ENCODE peak calls at places on chromosome 1, in ten cellular contexts. One of them, this sample, is unnamed.

GRCh38 chr1:171257207-171258052 is 9.1 kb downstream of the FMO1 start:
- DNase-seq in pancreas: peak
- DNase-seq in OCI-LY7: no peak
- DNase-seq in PC-9: no peak
- DNase-seq in heart right ventricle: no peak
- DNase-seq in neural progenitor cell: no peak
- DNase-seq in endothelial cell: no peak
- DNase-seq in lower leg skin: peak
- DNase-seq in GM13976: no peak
- DNase-seq in NB4: no peak
- DNase-seq in this sample: no peak

GRCh38 chr1:29964718-29965533 is 728.6 kb downstream of the PTPRU start:
- DNase-seq in PC-9: no peak
- DNase-seq in pancreas: no peak
- DNase-seq in lower leg skin: peak
- DNase-seq in OCI-LY7: no peak
- DNase-seq in NB4: no peak
- DNase-seq in GM13976: no peak
- DNase-seq in neural progenitor cell: no peak
- DNase-seq in endothelial cell: no peak
- DNase-seq in heart right ventricle: no peak
- DNase-seq in this sample: no peak

GRCh38 chr1:245871881-245872280 is 635.2 kb downstream of the SMYD3 start:
- DNase-seq in PC-9: no peak
- DNase-seq in GM13976: no peak
- DNase-seq in NB4: no peak
- DNase-seq in lower leg skin: no peak
- DNase-seq in OCI-LY7: no peak
- DNase-seq in heart right ventricle: no peak
- DNase-seq in endothelial cell: no peak
- DNase-seq in neural progenitor cell: no peak
- DNase-seq in pancreas: no peak
- DNase-seq in this sample: no peak

GRCh38 chr1:5596651-5597050 is 395.6 kb downstream of the NPHP4 start:
- DNase-seq in OCI-LY7: no peak
- DNase-seq in endothelial cell: no peak
- DNase-seq in NB4: no peak
- DNase-seq in PC-9: no peak
- DNase-seq in heart right ventricle: no peak
- DNase-seq in GM13976: no peak
- DNase-seq in pancreas: no peak
- DNase-seq in neural progenitor cell: no peak
- DNase-seq in lower leg skin: peak
- DNase-seq in this sample: no peak

GRCh38 chr1:40704817-40705733 is 13.6 kb downstream of the NFYC start:
- DNase-seq in lower leg skin: no peak
- DNase-seq in pancreas: no peak
- DNase-seq in neural progenitor cell: no peak
- DNase-seq in OCI-LY7: no peak
- DNase-seq in PC-9: no peak
- DNase-seq in GM13976: no peak
- DNase-seq in NB4: no peak
- DNase-seq in heart right ventricle: no peak
- DNase-seq in endothelial cell: no peak
- DNase-seq in this sample: no peak

GRCh38 chr1:59076612-59077011 is 220.3 kb upstream of the FGGY start:
- DNase-seq in heart right ventricle: no peak
- DNase-seq in endothelial cell: no peak
- DNase-seq in PC-9: no peak
- DNase-seq in lower leg skin: no peak
- DNase-seq in neural progenitor cell: no peak
- DNase-seq in pancreas: no peak
- DNase-seq in OCI-LY7: peak
- DNase-seq in NB4: peak
- DNase-seq in GM13976: no peak
- DNase-seq in this sample: no peak

GRCh38 chr1:241531195-241532172 is 694 bp upstream of the KMO start:
- DNase-seq in lower leg skin: no peak
- DNase-seq in GM13976: no peak
- DNase-seq in pancreas: no peak
- DNase-seq in PC-9: peak
- DNase-seq in heart right ventricle: no peak
- DNase-seq in NB4: peak
- DNase-seq in neural progenitor cell: peak
- DNase-seq in OCI-LY7: peak
- DNase-seq in endothelial cell: no peak
- DNase-seq in this sample: no peak

GRCh38 chr1:212518188-212518951 is 85.7 kb downstream of the NENF start:
- DNase-seq in endothelial cell: no peak
- DNase-seq in heart right ventricle: peak
- DNase-seq in lower leg skin: peak
- DNase-seq in pancreas: peak
- DNase-seq in PC-9: peak
- DNase-seq in neural progenitor cell: no peak
- DNase-seq in GM13976: no peak
- DNase-seq in OCI-LY7: no peak
- DNase-seq in NB4: no peak
- DNase-seq in this sample: no peak

GRCh38 chr1:222894331-222894730 is 79.5 kb downstream of the DISP1 start:
- DNase-seq in lower leg skin: no peak
- DNase-seq in PC-9: no peak
- DNase-seq in OCI-LY7: no peak
- DNase-seq in pancreas: no peak
- DNase-seq in endothelial cell: no peak
- DNase-seq in heart right ventricle: no peak
- DNase-seq in GM13976: no peak
- DNase-seq in NB4: no peak
- DNase-seq in neural progenitor cell: no peak
- DNase-seq in this sample: no peak

GRCh38 chr1:79811173-79811572 is 804.6 kb upstream of the ADGRL4 start:
- DNase-seq in pancreas: no peak
- DNase-seq in endothelial cell: no peak
- DNase-seq in heart right ventricle: no peak
- DNase-seq in PC-9: peak
- DNase-seq in OCI-LY7: no peak
- DNase-seq in lower leg skin: no peak
- DNase-seq in neural progenitor cell: no peak
- DNase-seq in GM13976: no peak
- DNase-seq in NB4: no peak
- DNase-seq in this sample: no peak

GRCh38 chr1:223133301-223133823 is 9.7 kb downstream of the TLR5 start:
- DNase-seq in PC-9: no peak
- DNase-seq in NB4: no peak
- DNase-seq in endothelial cell: no peak
- DNase-seq in lower leg skin: peak
- DNase-seq in neural progenitor cell: no peak
- DNase-seq in OCI-LY7: no peak
- DNase-seq in heart right ventricle: no peak
- DNase-seq in pancreas: no peak
- DNase-seq in GM13976: no peak
- DNase-seq in this sample: no peak

GRCh38 chr1:178038372-178038771 is 55.5 kb upstream of the RASAL2 start:
- DNase-seq in endothelial cell: no peak
- DNase-seq in pancreas: peak
- DNase-seq in NB4: no peak
- DNase-seq in neural progenitor cell: no peak
- DNase-seq in heart right ventricle: no peak
- DNase-seq in GM13976: no peak
- DNase-seq in OCI-LY7: no peak
- DNase-seq in PC-9: no peak
- DNase-seq in lower leg skin: no peak
- DNase-seq in this sample: no peak

GRCh38 chr1:240820816-240821215 is 208.9 kb upstream of the GREM2 start:
- DNase-seq in OCI-LY7: no peak
- DNase-seq in heart right ventricle: no peak
- DNase-seq in NB4: no peak
- DNase-seq in pancreas: no peak
- DNase-seq in lower leg skin: no peak
- DNase-seq in GM13976: no peak
- DNase-seq in endothelial cell: no peak
- DNase-seq in PC-9: no peak
- DNase-seq in neural progenitor cell: no peak
- DNase-seq in this sample: no peak

GRCh38 chr1:25774921-25775774 is 24.8 kb upstream of the SELENON start:
- DNase-seq in lower leg skin: no peak
- DNase-seq in neural progenitor cell: no peak
- DNase-seq in PC-9: peak
- DNase-seq in OCI-LY7: peak
- DNase-seq in NB4: no peak
- DNase-seq in endothelial cell: no peak
- DNase-seq in pancreas: no peak
- DNase-seq in heart right ventricle: no peak
- DNase-seq in GM13976: peak
- DNase-seq in this sample: peak

GRCh38 chr1:117653732-117654484 is 48.1 kb downstream of the TENT5C start:
- DNase-seq in NB4: no peak
- DNase-seq in OCI-LY7: no peak
- DNase-seq in lower leg skin: no peak
- DNase-seq in endothelial cell: no peak
- DNase-seq in PC-9: no peak
- DNase-seq in heart right ventricle: no peak
- DNase-seq in neural progenitor cell: no peak
- DNase-seq in pancreas: no peak
- DNase-seq in GM13976: no peak
- DNase-seq in this sample: peak

DNA sequence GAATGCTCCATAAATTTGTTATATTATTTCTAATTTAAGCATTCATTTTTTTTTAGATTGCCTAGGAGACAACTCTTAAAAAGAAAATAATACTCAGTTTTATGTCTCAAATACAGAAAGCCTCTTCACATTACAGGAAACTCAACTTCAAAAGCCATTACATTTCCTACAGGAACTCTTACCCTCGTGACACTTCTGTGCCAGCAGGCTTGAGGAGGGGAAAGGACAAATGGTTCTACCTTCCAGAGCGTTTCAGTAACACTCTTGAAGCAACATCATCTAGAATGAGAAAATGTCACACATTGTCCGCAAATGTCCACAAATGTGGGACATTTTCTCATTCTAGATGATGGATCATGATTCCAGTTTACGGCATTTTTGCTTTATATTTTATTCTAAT is 51.7 kb downstream of the PTPN14 start:
- DNase-seq in neural progenitor cell: no peak
- DNase-seq in heart right ventricle: no peak
- DNase-seq in endothelial cell: no peak
- DNase-seq in pancreas: no peak
- DNase-seq in PC-9: no peak
- DNase-seq in lower leg skin: no peak
- DNase-seq in NB4: no peak
- DNase-seq in GM13976: no peak
- DNase-seq in OCI-LY7: no peak
- DNase-seq in this sample: no peak
- TF ChIP-seq CTCF in neural progenitor cell: no peak
- TF ChIP-seq CTCF in heart right ventricle: no peak
- TF ChIP-seq CTCF in endothelial cell: no peak
- TF ChIP-seq CTCF in pancreas: no peak
- TF ChIP-seq CTCF in PC-9: no peak
- TF ChIP-seq CTCF in lower leg skin: no peak
- TF ChIP-seq CTCF in NB4: no peak
- TF ChIP-seq CTCF in GM13976: no peak
- TF ChIP-seq CTCF in OCI-LY7: no peak
- TF ChIP-seq CTCF in this sample: no peak

GRCh38 chr1:54870869-54871268 is 16.1 kb downstream of the DHCR24 start:
- DNase-seq in OCI-LY7: no peak
- DNase-seq in GM13976: no peak
- DNase-seq in neural progenitor cell: no peak
- DNase-seq in lower leg skin: no peak
- DNase-seq in NB4: no peak
- DNase-seq in endothelial cell: no peak
- DNase-seq in pancreas: no peak
- DNase-seq in PC-9: no peak
- DNase-seq in heart right ventricle: no peak
- DNase-seq in this sample: no peak

GRCh38 chr1:54871275-54872040 is 15.5 kb downstream of the DHCR24 start:
- DNase-seq in OCI-LY7: no peak
- DNase-seq in lower leg skin: no peak
- DNase-seq in NB4: no peak
- DNase-seq in GM13976: no peak
- DNase-seq in endothelial cell: no peak
- DNase-seq in heart right ventricle: no peak
- DNase-seq in neural progenitor cell: no peak
- DNase-seq in pancreas: no peak
- DNase-seq in PC-9: no peak
- DNase-seq in this sample: no peak

GRCh38 chr1:54869173-54869851 is 17.7 kb downstream of the DHCR24 start:
- DNase-seq in neural progenitor cell: no peak
- DNase-seq in OCI-LY7: no peak
- DNase-seq in GM13976: no peak
- DNase-seq in pancreas: no peak
- DNase-seq in heart right ventricle: no peak
- DNase-seq in endothelial cell: no peak
- DNase-seq in PC-9: no peak
- DNase-seq in NB4: no peak
- DNase-seq in lower leg skin: no peak
- DNase-seq in this sample: no peak

GRCh38 chr1:54874079-54874830 is 12.7 kb downstream of the DHCR24 start:
- DNase-seq in pancreas: no peak
- DNase-seq in OCI-LY7: no peak
- DNase-seq in heart right ventricle: no peak
- DNase-seq in GM13976: no peak
- DNase-seq in lower leg skin: no peak
- DNase-seq in NB4: no peak
- DNase-seq in PC-9: no peak
- DNase-seq in neural progenitor cell: no peak
- DNase-seq in endothelial cell: no peak
- DNase-seq in this sample: no peak

GRCh38 chr1:54872041-54872342 is 15.0 kb downstream of the DHCR24 start:
- DNase-seq in NB4: no peak
- DNase-seq in endothelial cell: no peak
- DNase-seq in OCI-LY7: no peak
- DNase-seq in lower leg skin: no peak
- DNase-seq in GM13976: no peak
- DNase-seq in pancreas: no peak
- DNase-seq in PC-9: no peak
- DNase-seq in neural progenitor cell: peak
- DNase-seq in heart right ventricle: no peak
- DNase-seq in this sample: no peak
- TF ChIP-seq CTCF in NB4: no peak
- TF ChIP-seq CTCF in endothelial cell: no peak
- TF ChIP-seq CTCF in OCI-LY7: no peak
- TF ChIP-seq CTCF in lower leg skin: no peak
- TF ChIP-seq CTCF in GM13976: no peak
- TF ChIP-seq CTCF in pancreas: no peak
- TF ChIP-seq CTCF in PC-9: peak
- TF ChIP-seq CTCF in neural progenitor cell: peak
- TF ChIP-seq CTCF in heart right ventricle: no peak
- TF ChIP-seq CTCF in this sample: no peak

GRCh38 chr1:76867342-76868130 is at the start of gene ST6GALNAC5:
- DNase-seq in PC-9: no peak
- DNase-seq in lower leg skin: peak
- DNase-seq in GM13976: peak
- DNase-seq in neural progenitor cell: peak
- DNase-seq in heart right ventricle: no peak
- DNase-seq in OCI-LY7: no peak
- DNase-seq in endothelial cell: peak
- DNase-seq in pancreas: peak
- DNase-seq in NB4: no peak
- DNase-seq in this sample: peak
- TF ChIP-seq CTCF in PC-9: no peak
- TF ChIP-seq CTCF in lower leg skin: no peak
- TF ChIP-seq CTCF in GM13976: no peak
- TF ChIP-seq CTCF in neural progenitor cell: peak
- TF ChIP-seq CTCF in heart right ventricle: no peak
- TF ChIP-seq CTCF in OCI-LY7: no peak
- TF ChIP-seq CTCF in endothelial cell: no peak
- TF ChIP-seq CTCF in pancreas: no peak
- TF ChIP-seq CTCF in NB4: no peak
- TF ChIP-seq CTCF in this sample: no peak

GRCh38 chr1:38037481-38037939 is 9.1 kb downstream of the POU3F1 start:
- DNase-seq in neural progenitor cell: no peak
- DNase-seq in heart right ventricle: no peak
- DNase-seq in PC-9: no peak
- DNase-seq in GM13976: peak
- DNase-seq in NB4: peak
- DNase-seq in pancreas: no peak
- DNase-seq in endothelial cell: peak
- DNase-seq in lower leg skin: no peak
- DNase-seq in OCI-LY7: peak
- DNase-seq in this sample: no peak
- TF ChIP-seq CTCF in neural progenitor cell: no peak
- TF ChIP-seq CTCF in heart right ventricle: peak
- TF ChIP-seq CTCF in PC-9: peak
- TF ChIP-seq CTCF in GM13976: no peak
- TF ChIP-seq CTCF in NB4: peak
- TF ChIP-seq CTCF in pancreas: no peak
- TF ChIP-seq CTCF in endothelial cell: peak
- TF ChIP-seq CTCF in lower leg skin: no peak
- TF ChIP-seq CTCF in OCI-LY7: peak
- TF ChIP-seq CTCF in this sample: no peak

This sample was measured in activated CD8-positive, alpha-beta T cell treated with anti-CD3 and anti-CD28 coated beads for 36 hours.